ENCODE peak calls at places on chromosomes 6 and 20, in four cellular contexts. P, F, D and G are unnamed samples.

GRCh38 chr20:25540273-25540672 is 45.1 kb downstream of the NINL start:
- DNase-seq in F (no peak), D (no peak), P (peak; percentile 31), G (no peak)

GRCh38 chr6:131669891-131670290 is 31.3 kb downstream of the OR2A4 start:
- DNase-seq in F (no peak), P (no peak), D (no peak), G (no peak)

GRCh38 chr20:58139849-58140786 is 88.3 kb downstream of the ANKRD60 start:
- DNase-seq in D (no peak), P (no peak), F (no peak), G (no peak)

GRCh38 chr6:167703781-167704180 is 122.9 kb upstream of the AFDN start:
- DNase-seq in D (no peak), P (no peak), F (no peak), G (no peak)

GRCh38 chr6:39881851-39882566 is 52.3 kb downstream of the MOCS1 start:
- DNase-seq in F (peak; percentile 77), D (no peak), P (no peak), G (peak; percentile 57)

GRCh38 chr6:151036869-151037680 is 171.6 kb downstream of the MTHFD1L start:
- DNase-seq in F (no peak), D (no peak), P (no peak), G (no peak)

GRCh38 chr20:10007747-10008146 is 27.0 kb upstream of the ANKEF1 start:
- DNase-seq in P (no peak), F (no peak), D (no peak), G (no peak)

GRCh38 chr6:81304486-81304885 is 448.0 kb downstream of the TENT5A start:
- DNase-seq in P (no peak), F (no peak), D (no peak), G (no peak)

GRCh38 chr6:145278163-145278807 is 457.0 kb downstream of the EPM2A start:
- DNase-seq in F (no peak), D (no peak), P (no peak), G (no peak)

GRCh38 chr6:152099816-152100618 is 292.5 kb downstream of the ESR1 start:
- DNase-seq in F (no peak), D (peak; percentile 46), P (no peak), G (no peak)
- TF ChIP-seq CTCF in F (no peak), D (no peak), P (no peak), G (no peak)

GRCh38 chr6:25138024-25138696 is 141.0 kb upstream of the CARMIL1 start:
- DNase-seq in P (peak; percentile 30), F (no peak), D (peak; percentile 52), G (peak; percentile 51)
- TF ChIP-seq CTCF in P (peak; percentile 9), F (no peak), D (no peak), G (peak; percentile 45)

DNA sequence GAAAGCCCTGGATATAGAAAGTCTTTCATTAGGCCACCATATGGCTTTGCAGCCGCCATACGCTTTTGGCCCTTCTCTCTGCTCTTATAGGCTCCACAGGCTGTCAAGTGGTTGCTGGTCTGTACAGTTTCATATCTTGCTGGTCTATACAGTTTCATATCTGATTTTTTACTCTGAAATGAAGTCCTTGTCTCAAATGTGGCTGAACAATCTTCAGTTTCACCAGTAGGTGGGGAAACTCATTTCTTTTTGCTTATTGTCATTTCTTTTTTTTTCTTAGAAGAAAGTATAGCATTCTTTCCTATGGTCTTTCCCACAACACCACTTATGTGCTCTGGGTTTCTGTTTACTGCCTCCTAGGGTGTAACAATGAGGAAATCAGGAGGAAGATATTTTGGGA is 771.4 kb upstream of the MMS22L start:
- DNase-seq in D (no peak), F (peak; percentile 33), P (no peak), G (no peak)
- TF ChIP-seq CTCF in D (no peak), F (peak; percentile 44), P (no peak), G (no peak)

DNA sequence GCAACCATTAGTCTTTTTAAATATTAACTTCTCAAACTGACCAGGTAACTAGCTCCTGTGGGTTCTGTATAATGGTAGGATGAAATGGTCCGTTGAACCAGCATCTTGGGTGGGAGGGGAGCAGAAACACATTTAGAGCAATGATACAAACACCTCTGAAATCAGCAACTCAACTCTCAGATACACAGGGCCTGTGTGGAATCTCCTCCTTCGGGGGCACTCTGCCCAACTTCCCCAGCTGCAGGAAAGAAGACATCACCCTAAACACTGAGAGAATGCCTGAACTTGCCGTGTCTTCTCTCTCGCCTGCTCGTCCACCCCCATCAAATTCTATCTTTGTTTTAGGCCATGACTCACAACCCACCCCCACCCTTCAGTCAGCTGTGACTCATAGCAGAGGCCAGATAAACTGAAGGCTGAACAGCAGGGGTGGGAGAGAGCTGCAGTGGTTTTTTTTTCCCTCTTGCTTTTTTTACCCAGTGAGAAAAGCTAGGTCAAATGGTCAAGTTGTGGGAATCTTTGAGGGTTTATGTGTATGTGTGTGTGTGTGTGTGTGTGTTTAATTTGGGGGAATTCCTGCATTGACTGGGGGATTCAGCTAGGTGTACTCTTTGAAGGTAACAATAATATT is 593.4 kb upstream of the JAG1 start:
- DNase-seq in F (peak; percentile 93), P (peak; percentile 28), D (peak; percentile 34), G (peak; percentile 72)
- TF ChIP-seq CTCF in F (no peak), P (no peak), D (no peak), G (peak; percentile 9)

GRCh38 chr20:35560105-35560511 is 18.2 kb downstream of the ERGIC3 start:
- DNase-seq in F (no peak), D (no peak), P (no peak), G (no peak)

GRCh38 chr20:35561671-35562070 is 19.8 kb downstream of the ERGIC3 start:
- DNase-seq in D (no peak), P (no peak), F (no peak), G (no peak)

GRCh38 chr20:35560541-35560940 is 18.7 kb downstream of the ERGIC3 start:
- DNase-seq in F (no peak), D (no peak), P (no peak), G (no peak)

GRCh38 chr20:35562541-35563110 is 20.7 kb downstream of the ERGIC3 start:
- DNase-seq in D (no peak), P (no peak), F (no peak), G (no peak)

DNA sequence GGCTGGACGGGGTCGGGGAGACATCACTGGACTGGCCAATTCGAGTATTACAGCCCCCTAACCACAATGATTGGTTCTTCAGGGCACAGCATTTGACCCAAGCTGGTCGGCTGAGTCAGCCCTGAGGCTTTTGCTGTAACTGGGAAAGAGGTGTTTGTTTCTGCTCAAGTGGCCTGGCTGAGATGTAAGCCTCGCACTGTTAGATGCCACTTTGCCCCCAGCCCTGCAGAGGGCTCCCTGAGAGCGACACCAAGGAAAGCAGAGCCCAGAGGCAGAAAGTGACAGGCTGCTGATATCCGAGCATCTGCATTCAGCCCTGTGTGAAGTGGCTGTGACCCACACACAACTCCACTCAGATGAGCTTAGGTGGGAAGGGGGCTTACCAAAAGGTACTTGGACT is 19.4 kb downstream of the ERGIC3 start:
- DNase-seq in D (peak; percentile 43), F (no peak), P (peak; percentile 51), G (no peak)
- TF ChIP-seq CTCF in D (no peak), F (peak; percentile 48), P (peak; percentile 40), G (peak; percentile 28)

DNA sequence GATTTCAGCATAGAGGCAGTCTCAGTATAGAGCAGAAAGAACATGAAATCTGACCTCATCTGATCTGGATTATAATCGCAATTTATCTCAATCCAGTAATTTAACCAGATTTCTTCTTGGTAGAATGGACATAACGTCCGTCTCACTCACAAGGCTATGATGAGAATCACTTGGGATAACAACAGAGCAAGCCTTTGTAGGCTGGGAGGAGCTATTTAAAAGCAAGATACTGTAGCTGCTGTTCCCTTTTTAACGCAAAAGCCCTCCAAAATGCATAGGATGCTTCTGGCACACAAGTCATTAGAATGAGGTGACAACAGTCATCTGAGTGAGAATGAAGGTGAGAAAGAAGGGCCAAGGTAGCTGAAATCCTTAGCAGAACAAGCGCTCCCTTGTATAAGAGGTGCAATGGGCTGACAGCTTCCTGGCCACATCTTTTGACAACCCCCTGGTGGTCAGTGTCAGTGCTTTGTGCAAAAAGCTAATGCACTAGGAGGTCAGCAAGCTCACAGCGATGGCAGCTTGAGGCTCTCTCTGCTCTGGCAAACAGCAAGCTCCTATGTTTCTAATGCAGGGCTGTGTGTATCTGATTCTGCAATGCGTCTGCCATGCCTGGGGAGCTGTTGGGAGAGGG is 16.4 kb downstream of the METTL24 start:
- DNase-seq in D (no peak), P (no peak), F (no peak), G (no peak)
- TF ChIP-seq CTCF in D (no peak), P (no peak), F (peak; percentile 39), G (peak; percentile 43)

GRCh38 chr20:32509639-32510066 is 75.5 kb downstream of the NOL4L start:
- DNase-seq in F (no peak), D (no peak), P (no peak), G (no peak)
- TF ChIP-seq CTCF in F (peak; percentile 26), D (no peak), P (no peak), G (peak; percentile 19)

GRCh38 chr6:78629154-78629721 is 238.1 kb upstream of the IRAK1BP1 start:
- DNase-seq in P (peak; percentile 20), D (no peak), F (no peak), G (no peak)
- TF ChIP-seq CTCF in P (no peak), D (no peak), F (peak; percentile 6), G (no peak)

GRCh38 chr6:158518196-158519127 is 41.4 kb upstream of the TMEM181 start:
- DNase-seq in D (no peak), F (peak; percentile 68), P (peak; percentile 76), G (peak; percentile 61)
- TF ChIP-seq CTCF in D (peak; percentile 33), F (peak; percentile 71), P (peak; percentile 85), G (peak; percentile 79)